ENCODE peak calls at places on chromosomes 2 and 18, in five cellular contexts. T is K562, F is GM12878, N is H1, G is HepG2. B is an unnamed sample.

GRCh38 chr2:128716371-128716770 is 397.7 kb upstream of the HS6ST1 start:
- DNase-seq in G (no peak), F (no peak), T (no peak), N (no peak), B (no peak)

GRCh38 chr2:121004950-121005349 is 269.3 kb downstream of the GLI2 start:
- DNase-seq in G (no peak), N (no peak), T (no peak), F (no peak), B (no peak)

GRCh38 chr2:138476186-138476585 is 25.4 kb upstream of the SPOPL start:
- DNase-seq in T (no peak), F (no peak), G (no peak), N (no peak), B (no peak)

GRCh38 chr2:171163261-171163660 is 2.6 kb upstream of the TLK1 start:
- DNase-seq in N (no peak), F (no peak), T (no peak), G (no peak), B (no peak)

GRCh38 chr2:107412981-107413380 is 413.7 kb upstream of the RGPD4 start:
- DNase-seq in G (no peak), T (no peak), N (no peak), F (no peak), B (no peak)

GRCh38 chr2:174142290-174142689 is 106.0 kb downstream of the OLA1 start:
- DNase-seq in F (no peak), T (no peak), N (no peak), G (no peak), B (no peak)

GRCh38 chr18:45365835-45366234 is 249.4 kb upstream of the SLC14A2 start:
- DNase-seq in F (no peak), T (no peak), G (no peak), N (no peak), B (no peak)

GRCh38 chr2:187995556-187995955 is 296.1 kb upstream of the GULP1 start:
- DNase-seq in N (no peak), T (no peak), F (no peak), G (no peak), B (no peak)

GRCh38 chr2:191724015-191724414 is 46.1 kb downstream of the NABP1 start:
- DNase-seq in T (no peak), G (no peak), N (no peak), F (peak), B (no peak)

GRCh38 chr2:160087854-160088745 is 25.7 kb upstream of the PLA2R1 start:
- DNase-seq in F (no peak), G (peak), N (no peak), T (peak), B (no peak)

GRCh38 chr2:96963316-96963715 is 23.1 kb downstream of the FAM178B start:
- DNase-seq in N (no peak), G (no peak), F (no peak), T (no peak), B (no peak)

GRCh38 chr18:2442726-2443275 is 128.5 kb downstream of the METTL4 start:
- DNase-seq in T (no peak), F (no peak), G (no peak), N (no peak), B (no peak)

GRCh38 chr2:210309546-210310233 is 5.3 kb downstream of the MYL1 start:
- DNase-seq in G (no peak), T (no peak), N (no peak), F (no peak), B (no peak)

GRCh38 chr2:179525340-179525739 is 260.7 kb upstream of the SESTD1 start:
- DNase-seq in T (no peak), N (no peak), G (no peak), F (no peak), B (no peak)

GRCh38 chr2:237854295-237854694 is 5.1 kb upstream of the RAMP1 start:
- DNase-seq in G (no peak), N (no peak), F (no peak), T (no peak), B (no peak)
- TF ChIP-seq ATF2 in G (no peak), N (no peak), F (no peak), T (no peak), B (no peak)

GRCh38 chr2:70369082-70369481 is 67.2 kb upstream of the FAM136A start:
- DNase-seq in T (no peak), N (no peak), F (no peak), G (no peak), B (no peak)

GRCh38 chr2:70371753-70372152 is 69.9 kb upstream of the FAM136A start:
- DNase-seq in N (no peak), T (no peak), G (no peak), F (no peak), B (no peak)

GRCh38 chr2:70362661-70363060 is 60.8 kb upstream of the FAM136A start:
- DNase-seq in T (no peak), G (peak), N (no peak), F (no peak), B (no peak)

GRCh38 chr2:70368545-70368944 is 66.7 kb upstream of the FAM136A start:
- DNase-seq in T (no peak), G (no peak), N (no peak), F (no peak), B (no peak)

DNA sequence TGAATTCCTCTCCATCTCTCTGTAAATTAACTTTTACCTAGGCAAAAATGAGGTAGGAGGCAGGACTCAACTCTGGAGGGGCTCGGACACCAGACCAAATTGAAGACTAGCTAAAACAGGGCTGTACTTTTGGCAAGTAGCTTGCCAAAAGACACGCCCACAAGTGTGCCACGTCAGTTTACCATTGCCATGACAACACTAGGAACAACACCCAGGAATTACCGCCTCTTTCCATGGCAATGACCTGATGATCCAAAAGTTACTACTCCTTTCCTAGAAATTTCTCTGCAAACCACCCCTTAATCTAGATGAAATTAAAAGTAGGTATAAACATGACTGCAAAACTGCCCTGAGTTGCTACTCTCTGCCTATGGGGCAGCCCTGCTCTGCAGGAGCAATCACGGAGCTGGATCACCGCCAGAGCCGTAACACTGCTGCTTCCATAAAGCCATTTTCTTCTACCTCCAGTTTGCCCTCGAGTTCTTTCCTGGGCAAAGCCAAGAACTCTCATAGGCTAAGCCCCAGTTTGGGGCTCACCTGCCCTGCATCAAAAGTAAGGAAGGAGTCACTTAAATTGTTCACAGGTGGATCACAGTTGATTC is 66.0 kb upstream of the FAM136A start:
- DNase-seq in T (no peak), G (no peak), F (no peak), N (no peak), B (peak)
- TF ChIP-seq ATF2 in T (no peak), G (no peak), F (no peak), N (no peak), B (no peak)

DNA sequence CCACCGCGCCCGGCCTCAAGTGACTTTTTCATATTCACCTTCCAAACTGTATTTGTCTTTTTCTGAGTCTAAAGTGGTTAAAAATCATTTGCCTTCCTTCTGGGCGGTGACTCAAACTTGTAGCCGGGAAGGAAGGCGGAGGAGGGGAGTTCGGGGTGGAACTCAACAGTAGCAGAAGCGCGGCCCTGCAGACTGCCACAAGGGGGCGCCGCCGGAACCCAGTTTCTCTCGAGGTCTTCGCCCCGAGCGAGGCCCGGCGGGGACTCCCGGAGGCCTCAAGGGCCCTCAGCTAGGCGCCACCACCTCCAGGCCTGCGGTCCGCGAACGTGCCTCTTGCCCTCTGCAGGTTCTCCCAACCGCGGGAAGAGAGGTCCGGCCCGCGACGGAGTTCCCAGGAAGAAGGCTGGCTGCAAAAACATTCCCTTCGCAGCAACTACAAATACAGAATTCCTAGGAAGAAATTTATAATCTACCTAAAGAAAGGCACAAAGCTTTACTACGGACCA is 16.8 kb upstream of the ITM2C start:
- DNase-seq in T (peak), N (peak), F (peak), G (peak), B (peak)
- TF ChIP-seq ATF2 in T (no peak), N (no peak), F (no peak), G (peak), B (no peak)

GRCh38 chr2:81894451-81894990 is 1590.0 kb upstream of the LRRTM1 start:
- DNase-seq in N (no peak), G (no peak), F (no peak), T (no peak), B (no peak)
- TF ChIP-seq ATF2 in N (no peak), G (no peak), F (no peak), T (no peak), B (no peak)

DNA sequence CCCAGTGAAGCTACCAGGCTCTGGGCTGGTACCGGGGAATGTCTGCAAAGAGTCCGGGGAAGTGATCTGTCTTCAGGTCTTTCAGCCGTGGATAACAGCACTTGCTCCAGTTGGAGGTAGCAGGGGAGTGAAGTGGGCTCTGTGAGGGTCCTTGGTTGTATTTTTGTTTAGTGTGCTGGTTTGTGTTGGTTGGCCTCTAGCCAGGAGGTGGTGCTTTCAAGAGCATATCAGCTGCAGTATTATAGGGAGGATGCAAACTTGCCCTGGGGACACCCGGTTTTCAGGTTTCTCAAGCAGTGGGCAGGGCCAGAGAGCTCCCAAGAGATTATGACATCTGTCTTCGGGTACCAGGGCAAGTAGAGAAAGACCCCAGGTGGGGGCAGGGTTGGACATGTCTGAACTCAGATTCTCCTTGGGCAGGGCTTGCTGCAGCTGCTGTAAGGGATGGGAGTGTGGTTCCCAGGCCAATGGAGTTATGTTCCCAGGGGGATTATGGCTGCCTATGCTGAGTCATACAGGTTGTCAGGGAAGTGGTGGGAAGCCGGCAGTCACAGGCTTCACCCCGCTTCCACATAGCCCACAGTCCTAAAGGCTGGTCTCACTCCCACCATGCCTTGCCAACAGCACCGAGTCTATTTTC is 34.4 kb downstream of the ACAA2 start:
- DNase-seq in N (no peak), T (no peak), F (peak), G (no peak), B (no peak)
- TF ChIP-seq ATF2 in N (no peak), T (no peak), F (no peak), G (no peak), B (no peak)

GRCh38 chr18:3935316-3935715 is 485.3 kb downstream of the TGIF1 start:
- DNase-seq in F (no peak), N (no peak), G (no peak), T (no peak), B (no peak)
- TF ChIP-seq ATF2 in F (no peak), N (no peak), G (no peak), T (no peak), B (no peak)

GRCh38 chr2:44759823-44760222 is 181.7 kb upstream of the SIX3 start:
- DNase-seq in G (peak), F (no peak), T (no peak), N (no peak), B (no peak)
- TF ChIP-seq ATF2 in G (no peak), F (no peak), T (no peak), N (no peak), B (no peak)

DNA sequence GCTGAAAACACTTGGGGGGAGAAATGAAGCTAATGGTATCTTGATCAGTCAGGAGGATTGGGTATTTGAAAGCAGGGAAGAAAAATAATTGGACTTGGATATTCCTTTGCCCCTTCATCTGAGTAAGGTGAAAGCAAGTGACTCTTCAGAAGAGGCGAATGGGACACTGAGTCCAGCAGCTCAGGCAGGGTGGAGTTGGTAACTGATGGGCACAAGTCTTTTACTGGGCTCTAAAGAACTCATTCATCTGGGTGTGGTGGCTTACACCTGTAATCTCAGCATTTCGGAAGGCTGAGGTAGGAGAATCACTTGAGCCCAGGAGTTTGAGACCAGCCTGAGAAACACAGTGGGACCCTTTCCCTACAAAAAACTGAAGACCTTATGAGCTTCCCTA is 11.2 kb downstream of the CFLAR start:
- DNase-seq in T (no peak), G (no peak), N (no peak), F (no peak), B (no peak)
- TF ChIP-seq ATF2 in T (no peak), G (no peak), N (no peak), F (no peak), B (no peak)

GRCh38 chr2:201114846-201115245 is 1.1 kb upstream of the CFLAR start:
- DNase-seq in F (no peak), G (no peak), N (no peak), T (no peak), B (no peak)

GRCh38 chr2:201116959-201117734 is 1.2 kb downstream of the CFLAR start:
- DNase-seq in N (no peak), G (peak), F (no peak), T (no peak), B (no peak)

GRCh38 chr2:201118121-201118956 is 2.4 kb downstream of the CFLAR start:
- DNase-seq in G (peak), F (no peak), N (no peak), T (peak), B (peak)

GRCh38 chr2:201114350-201114749 is 1.6 kb upstream of the CFLAR start:
- DNase-seq in F (no peak), G (no peak), N (no peak), T (no peak), B (no peak)

GRCh38 chr2:201116115-201116958 is at the start of gene CFLAR:
- DNase-seq in F (no peak), T (peak), G (peak), N (no peak), B (peak)
- TF ChIP-seq ATF2 in F (no peak), T (no peak), G (peak), N (no peak), B (no peak)

GRCh38 chr2:238169021-238169707 is 10.4 kb downstream of the ERFE start:
- DNase-seq in T (peak), G (no peak), F (no peak), N (no peak), B (no peak)

GRCh38 chr2:238168196-238168815 is 9.5 kb downstream of the ERFE start:
- DNase-seq in T (peak), N (no peak), F (no peak), G (no peak), B (no peak)

GRCh38 chr2:238171575-238172187 is 12.9 kb downstream of the ERFE start:
- DNase-seq in T (no peak), N (no peak), F (no peak), G (no peak), B (no peak)

GRCh38 chr2:238170386-238171071 is 11.8 kb downstream of the ERFE start:
- DNase-seq in T (no peak), F (no peak), N (no peak), G (no peak), B (no peak)

DNA sequence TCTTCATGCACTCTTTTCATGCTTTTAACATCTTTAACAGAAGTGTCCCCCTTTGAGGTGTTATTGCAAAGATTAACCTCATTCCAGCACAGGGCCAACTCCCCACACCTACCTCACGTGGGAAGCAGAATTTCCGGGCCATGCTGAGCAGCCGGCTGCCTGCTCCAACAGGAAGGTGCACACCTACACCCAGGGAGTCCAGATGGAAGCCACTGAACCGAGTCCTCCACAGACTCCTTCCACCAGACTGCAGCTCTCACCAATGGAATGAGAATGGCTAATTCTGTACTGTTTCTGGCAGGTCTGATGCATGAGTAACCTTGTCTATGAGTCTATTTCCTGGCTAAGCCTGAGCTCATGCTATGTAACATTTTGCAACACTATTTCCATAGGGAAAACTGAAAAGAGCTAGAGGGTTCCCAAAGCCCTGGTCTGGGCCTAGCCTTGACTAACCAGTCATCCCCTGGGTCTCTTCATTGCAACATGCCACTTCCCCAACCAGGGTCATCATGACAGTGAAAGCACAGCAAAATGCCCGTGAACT is 11.0 kb downstream of the ERFE start:
- DNase-seq in N (no peak), T (no peak), F (no peak), G (no peak), B (no peak)
- TF ChIP-seq ATF2 in N (no peak), T (no peak), F (no peak), G (no peak), B (no peak)